ENCODE peak calls at places on chromosomes 3 and 15, in four cellular contexts. C is AG08396; W is NCI-H748 treated with DMSO at 0.1 percent for 48 hours; L is CD4-positive, alpha-beta T cell. D is an unnamed sample.

GRCh38 chr15:48617619-48618018 is 27.9 kb downstream of the FBN1 start:
- DNase-seq in C (peak), W (no peak), L (no peak), D (no peak)

GRCh38 chr15:91929509-91929908 is 76.0 kb downstream of the SLCO3A1 start:
- DNase-seq in C (no peak), W (no peak), L (no peak), D (no peak)

GRCh38 chr3:126131881-126132750 is 48.2 kb upstream of the SLC41A3 start:
- DNase-seq in C (no peak), W (no peak), L (no peak), D (no peak)

GRCh38 chr3:124811441-124811840 is 75.7 kb downstream of the ITGB5 start:
- DNase-seq in C (peak), W (no peak), L (no peak), D (no peak)

GRCh38 chr15:60936186-60936585 is 292.9 kb downstream of the RORA start:
- DNase-seq in C (no peak), W (no peak), L (no peak), D (no peak)

GRCh38 chr3:46883252-46884185 is 6.0 kb downstream of the PTH1R start:
- DNase-seq in C (peak), W (no peak), L (no peak), D (no peak)

GRCh38 chr15:72198410-72199270 is 1.1 kb upstream of the GRAMD2A start:
- DNase-seq in C (no peak), W (peak), L (no peak), D (no peak)

GRCh38 chr15:41930221-41930866 is 36.5 kb upstream of the SPTBN5 start:
- DNase-seq in C (peak), W (no peak), L (no peak), D (no peak)

GRCh38 chr3:194874783-194875182 is 189.1 kb downstream of the FAM43A start:
- DNase-seq in C (no peak), W (no peak), L (no peak), D (no peak)

GRCh38 chr15:48395532-48396011 is 64.3 kb downstream of the DUT start:
- DNase-seq in C (peak), W (no peak), L (no peak), D (no peak)

GRCh38 chr3:60160792-60161175 is 1090.5 kb downstream of the FHIT start:
- DNase-seq in C (no peak), W (no peak), L (no peak), D (no peak)

GRCh38 chr15:64452988-64453688 is 7.2 kb upstream of the ZNF609 start:
- DNase-seq in C (peak), W (no peak), L (no peak), D (no peak)

GRCh38 chr3:99640214-99640851 is 1.9 kb downstream of the COL8A1 start:
- DNase-seq in C (no peak), W (no peak), L (no peak), D (no peak)

GRCh38 chr3:127803619-127804018 is 18.7 kb downstream of the MGLL start:
- DNase-seq in C (peak), W (no peak), L (no peak), D (no peak)

GRCh38 chr3:195897081-195897852 is 11.1 kb downstream of the TNK2 start:
- DNase-seq in C (peak), W (no peak), L (no peak), D (no peak)

GRCh38 chr15:84402856-84403608 is 167.5 kb downstream of the GOLGA6L4 start:
- DNase-seq in C (no peak), W (no peak), L (no peak), D (no peak)

GRCh38 chr3:181919375-181919774 is 207.7 kb downstream of the SOX2 start:
- DNase-seq in C (no peak), W (no peak), L (no peak), D (no peak)

GRCh38 chr15:29569533-29570092 is 252.7 kb downstream of the TJP1 start:
- DNase-seq in C (no peak), W (no peak), L (no peak), D (no peak)

GRCh38 chr3:4376499-4376898 is 73.3 kb downstream of the SETMAR start:
- DNase-seq in C (no peak), W (no peak), L (no peak), D (no peak)